ENCODE peak calls at places on chromosomes 7 and 10, in four cellular contexts. One of them, this sample, is unnamed.
A peak's percentile ranks its signal among the peaks of the same experiment; 100 is the strongest.

GRCh38 chr10:11993834-11994468 is 48.7 kb downstream of the UPF2 start:
- DNase-seq in HepG2: no peak
- DNase-seq in K562: no peak
- DNase-seq in A549: no peak
- DNase-seq in this sample: no peak

GRCh38 chr10:50576245-50576815 is 47.4 kb downstream of the SGMS1 start:
- DNase-seq in K562: peak; percentile 10
- DNase-seq in HepG2: no peak
- DNase-seq in A549: no peak
- DNase-seq in this sample: no peak

GRCh38 chr7:104845541-104845940 is 168.5 kb upstream of the KMT2E start:
- DNase-seq in HepG2: no peak
- DNase-seq in A549: no peak
- DNase-seq in K562: no peak
- DNase-seq in this sample: no peak

GRCh38 chr7:17822557-17823173 is 117.6 kb downstream of the SNX13 start:
- DNase-seq in A549: no peak
- DNase-seq in K562: no peak
- DNase-seq in HepG2: no peak
- DNase-seq in this sample: no peak

GRCh38 chr7:32158751-32159360 is 88.6 kb upstream of the PDE1C start:
- DNase-seq in HepG2: no peak
- DNase-seq in A549: no peak
- DNase-seq in K562: no peak
- DNase-seq in this sample: no peak

GRCh38 chr10:123945506-123945905 is 53.9 kb upstream of the CPXM2 start:
- DNase-seq in K562: peak; percentile 20
- DNase-seq in HepG2: no peak
- DNase-seq in A549: no peak
- DNase-seq in this sample: no peak

GRCh38 chr10:75129537-75129936 is 18.1 kb downstream of the SAMD8 start:
- DNase-seq in K562: no peak
- DNase-seq in HepG2: no peak
- DNase-seq in A549: no peak
- DNase-seq in this sample: no peak

GRCh38 chr10:102616071-102616770 is 28.1 kb upstream of the TRIM8 start:
- DNase-seq in K562: no peak
- DNase-seq in A549: no peak
- DNase-seq in HepG2: no peak
- DNase-seq in this sample: no peak

GRCh38 chr10:44946201-44946600 is 13.4 kb upstream of the RASSF4 start:
- DNase-seq in K562: no peak
- DNase-seq in HepG2: no peak
- DNase-seq in A549: no peak
- DNase-seq in this sample: no peak

DNA sequence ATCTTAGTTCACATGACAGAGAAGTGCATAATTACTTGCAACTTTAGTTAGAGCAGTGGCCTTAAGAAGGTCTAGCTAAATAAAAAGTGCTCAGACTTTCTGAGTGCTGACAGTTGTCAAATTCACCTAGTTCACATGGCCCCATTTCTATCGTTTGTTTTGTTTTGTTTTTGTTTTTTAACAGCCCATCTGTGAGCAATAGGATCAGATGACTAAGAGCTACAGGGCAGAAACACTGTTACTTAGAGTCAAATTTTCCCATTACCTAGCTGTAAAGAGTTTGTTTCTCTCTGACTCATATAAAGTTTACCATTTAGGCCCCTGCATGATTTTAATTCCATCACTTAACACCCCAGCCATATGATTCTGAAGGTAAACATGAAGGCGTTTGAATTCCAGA is 18.8 kb downstream of the CAV1 start:
- DNase-seq in HepG2: no peak
- DNase-seq in K562: no peak
- DNase-seq in A549: no peak
- DNase-seq in this sample: no peak
- TF ChIP-seq MAX in HepG2: no peak
- TF ChIP-seq MAX in K562: no peak
- TF ChIP-seq MAX in A549: no peak
- TF ChIP-seq MAX in this sample: no peak

GRCh38 chr7:20220293-20220755 is 3.1 kb upstream of the MACC1 start:
- DNase-seq in K562: peak; percentile 25
- DNase-seq in A549: no peak
- DNase-seq in HepG2: no peak
- DNase-seq in this sample: no peak
- TF ChIP-seq MAFK in K562: no peak
- TF ChIP-seq MAFK in A549: no peak
- TF ChIP-seq MAFK in HepG2: no peak
- TF ChIP-seq MAFK in this sample: no peak

GRCh38 chr10:36388162-36388561 is 737.2 kb upstream of the ANKRD30A start:
- DNase-seq in HepG2: no peak
- DNase-seq in K562: no peak
- DNase-seq in A549: no peak
- DNase-seq in this sample: no peak
- TF ChIP-seq KDM1A in HepG2: no peak
- TF ChIP-seq KDM1A in K562: no peak
- TF ChIP-seq KDM1A in A549: no peak
- TF ChIP-seq KDM1A in this sample: no peak

DNA sequence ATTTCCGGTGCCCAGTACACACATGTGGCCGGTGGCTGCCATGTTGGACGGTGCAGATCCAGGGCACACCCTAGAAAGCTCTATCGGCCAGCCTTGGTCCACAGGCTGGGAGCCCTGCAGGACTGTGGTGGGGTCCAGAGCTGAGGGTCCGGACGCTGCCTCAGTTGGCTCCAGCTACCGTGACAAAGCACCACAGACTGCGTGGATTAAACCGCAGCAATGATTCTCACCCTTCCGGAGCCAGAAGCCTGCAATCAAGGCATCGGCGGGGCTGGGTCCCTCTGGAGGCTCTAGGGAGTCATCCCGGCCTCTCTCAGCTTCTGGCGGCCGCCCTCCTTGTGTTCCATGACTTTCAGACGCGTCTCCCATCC is 50.1 kb downstream of the PDGFA start:
- DNase-seq in A549: no peak
- DNase-seq in K562: no peak
- DNase-seq in HepG2: no peak
- DNase-seq in this sample: no peak
- TF ChIP-seq MAX in A549: no peak
- TF ChIP-seq MAX in K562: no peak
- TF ChIP-seq MAX in HepG2: no peak
- TF ChIP-seq MAX in this sample: no peak

GRCh38 chr7:5679047-5679740 is 102.3 kb downstream of the RNF216 start:
- DNase-seq in A549: no peak
- DNase-seq in K562: no peak
- DNase-seq in HepG2: no peak
- DNase-seq in this sample: no peak
- TF ChIP-seq MAFK in A549: no peak
- TF ChIP-seq MAFK in K562: no peak
- TF ChIP-seq MAFK in HepG2: no peak
- TF ChIP-seq MAFK in this sample: no peak